ENCODE peak calls at places on chromosomes 2 and 18, in six cellular contexts. G is kidney epithelial cell; S is T-helper 1 cell; Z is activated CD4-positive, alpha-beta T cell treated with anti-CD3 and anti-CD28 coated beads, Interleukin-2, amount 10 ng/mL, durations not matched to agents 7 days and 5 days; C is epithelial cell of esophagus; T is transverse colon. Y is an unnamed sample.

GRCh38 chr2:69436594-69436936 is 670 bp downstream of the NFU1 start:
- DNase-seq in G (no peak), Z (peak), C (peak), S (no peak), T (no peak), Y (peak)

GRCh38 chr2:209663149-209663548 is 108.5 kb upstream of the UNC80 start:
- DNase-seq in S (no peak), Z (no peak), C (peak), T (no peak), G (peak), Y (no peak)

GRCh38 chr2:200050921-200051620 is 95.7 kb downstream of the MAIP1 start:
- DNase-seq in Z (no peak), C (no peak), S (no peak), T (peak), G (peak), Y (peak)

GRCh38 chr2:117698287-117698686 is 116.2 kb upstream of the DDX18 start:
- DNase-seq in Z (no peak), S (no peak), G (no peak), T (no peak), C (no peak), Y (no peak)

GRCh38 chr2:172081248-172082022 is 3.9 kb upstream of the DLX1 start:
- DNase-seq in C (no peak), Z (no peak), G (no peak), T (no peak), S (no peak), Y (no peak)

GRCh38 chr2:190860985-190861721 is 19.5 kb upstream of the GLS start:
- DNase-seq in C (no peak), G (no peak), T (no peak), Z (no peak), S (no peak), Y (no peak)

GRCh38 chr2:85597241-85597640 is 1.7 kb downstream of the RNF181 start:
- DNase-seq in C (no peak), T (no peak), S (no peak), G (no peak), Z (no peak), Y (no peak)

GRCh38 chr2:200616656-200617055 is 30.8 kb downstream of the AOX1 start:
- DNase-seq in S (no peak), Z (no peak), T (no peak), G (no peak), C (no peak), Y (no peak)

GRCh38 chr2:78979380-78980238 is 45.9 kb upstream of the REG3G start:
- DNase-seq in C (peak), Z (peak), S (no peak), G (no peak), T (peak), Y (peak)

GRCh38 chr2:85840091-85840490 is 48.7 kb downstream of the ST3GAL5 start:
- DNase-seq in G (no peak), S (no peak), Z (peak), C (no peak), T (no peak), Y (no peak)

GRCh38 chr18:24488824-24489493 is 28.5 kb downstream of the HRH4 start:
- DNase-seq in C (peak), T (no peak), Z (peak), S (no peak), G (no peak), Y (no peak)

GRCh38 chr2:118667964-118668363 is 179.5 kb downstream of the EN1 start:
- DNase-seq in C (no peak), S (no peak), T (no peak), G (no peak), Z (no peak), Y (no peak)

GRCh38 chr2:229346801-229347540 is 75.9 kb upstream of the PID1 start:
- DNase-seq in Z (no peak), S (no peak), C (no peak), T (no peak), G (no peak), Y (no peak)

GRCh38 chr18:26764177-26764576 is 101.3 kb downstream of the AQP4 start:
- DNase-seq in G (no peak), Z (no peak), S (no peak), T (no peak), C (no peak), Y (no peak)